ENCODE peak calls at places on chromosomes 2 and 18, in four cellular contexts. F, U, M and N are unnamed samples.

GRCh38 chr18:23675236-23675635 is 12.5 kb upstream of the ANKRD29 start:
- DNase-seq in M (no peak), F (no peak), U (no peak), N (no peak)

GRCh38 chr2:241894056-241894641 is 24.6 kb downstream of the RTP5 start:
- DNase-seq in F (no peak), U (no peak), M (no peak), N (no peak)

GRCh38 chr2:2879776-2880175 is 497.8 kb downstream of the EIPR1 start:
- DNase-seq in U (no peak), M (no peak), F (no peak), N (no peak)

GRCh38 chr2:26456701-26457224 is 21.2 kb downstream of the OTOF start:
- DNase-seq in U (no peak), M (no peak), F (no peak), N (no peak)

GRCh38 chr2:9897331-9897737 is 54.1 kb downstream of the TAF1B start:
- DNase-seq in M (no peak), U (peak), F (no peak), N (no peak)

GRCh38 chr2:75100011-75100680 is 99.2 kb downstream of the TACR1 start:
- DNase-seq in M (peak), U (peak), F (no peak), N (no peak)

GRCh38 chr18:77071711-77072292 is 60.8 kb downstream of the MBP start:
- DNase-seq in F (no peak), U (peak), M (no peak), N (no peak)

GRCh38 chr2:126600715-126601114 is 55.2 kb upstream of the GYPC start:
- DNase-seq in U (no peak), F (no peak), M (no peak), N (no peak)

GRCh38 chr2:197307933-197308521 is 2.6 kb downstream of the ANKRD44 start:
- DNase-seq in F (no peak), U (no peak), M (no peak), N (no peak)

GRCh38 chr18:3110034-3110752 is 97.2 kb upstream of the LPIN2 start:
- DNase-seq in F (no peak), M (no peak), U (no peak), N (no peak)

GRCh38 chr18:4789506-4789905 is 334.4 kb upstream of the DLGAP1 start:
- DNase-seq in M (no peak), U (no peak), F (no peak), N (no peak)

GRCh38 chr2:129024796-129025195 is 706.1 kb upstream of the HS6ST1 start:
- DNase-seq in M (no peak), F (no peak), U (no peak), N (no peak)

GRCh38 chr18:36301884-36302283 is 4.4 kb downstream of the FHOD3 start:
- DNase-seq in U (no peak), F (no peak), M (no peak), N (no peak)

GRCh38 chr2:241867776-241868420 is 1.6 kb upstream of the RTP5 start:
- DNase-seq in M (peak), U (no peak), F (no peak), N (no peak)

GRCh38 chr2:174878537-174879147 is 114.4 kb upstream of the CHRNA1 start:
- DNase-seq in U (peak), M (peak), F (no peak), N (peak)

GRCh38 chr18:74152270-74152669 is 3.9 kb downstream of the TIMM21 start:
- DNase-seq in F (no peak), U (no peak), M (no peak), N (no peak)

GRCh38 chr18:32804126-32804888 is 31.5 kb upstream of the KLHL14 start:
- DNase-seq in U (no peak), F (no peak), M (no peak), N (no peak)

GRCh38 chr2:100070078-100070477 is 72.3 kb downstream of the AFF3 start:
- DNase-seq in U (peak), M (no peak), F (no peak), N (no peak)

GRCh38 chr2:64311948-64312621 is 141.9 kb upstream of the LGALSL start:
- DNase-seq in M (peak), U (peak), F (peak), N (no peak)

GRCh38 chr2:9737053-9737875 is 106.0 kb upstream of the TAF1B start:
- DNase-seq in M (no peak), F (no peak), U (no peak), N (peak)

GRCh38 chr18:76992226-76993084 is 140.1 kb downstream of the MBP start:
- DNase-seq in F (no peak), M (no peak), U (no peak), N (no peak)

GRCh38 chr2:230319211-230319862 is 7.7 kb upstream of the SP140L start:
- DNase-seq in M (no peak), U (no peak), F (no peak), N (no peak)

GRCh38 chr2:98702127-98702802 is 28.7 kb downstream of the MGAT4A start:
- DNase-seq in M (no peak), U (no peak), F (no peak), N (no peak)

GRCh38 chr18:9135912-9136314 is 668 bp upstream of the ANKRD12 start:
- DNase-seq in F (no peak), U (peak), M (peak), N (peak)

GRCh38 chr2:42903821-42904575 is 111.6 kb upstream of the HAAO start:
- DNase-seq in F (no peak), M (peak), U (no peak), N (no peak)

GRCh38 chr18:23131693-23132319 is 3.5 kb upstream of the CABLES1 start:
- DNase-seq in F (peak), M (peak), U (peak), N (peak)

GRCh38 chr2:118123561-118124232 is 35.4 kb downstream of the INSIG2 start:
- DNase-seq in F (no peak), M (no peak), U (peak), N (no peak)

GRCh38 chr2:189570565-189570964 is 10.0 kb downstream of the SLC40A1 start:
- DNase-seq in M (no peak), U (no peak), F (no peak), N (no peak)

GRCh38 chr2:218873359-218874194 is 7.1 kb upstream of the WNT10A start:
- DNase-seq in M (no peak), F (peak), U (no peak), N (no peak)

GRCh38 chr2:229543176-229543873 is 171.0 kb downstream of the DNER start:
- DNase-seq in U (no peak), F (no peak), M (no peak), N (no peak)

GRCh38 chr2:69985684-69986083 is 24.3 kb upstream of the ASPRV1 start:
- DNase-seq in M (no peak), F (no peak), U (peak), N (no peak)

GRCh38 chr2:188937228-188938220 is 36.6 kb upstream of the COL3A1 start:
- DNase-seq in U (peak), M (no peak), F (no peak), N (no peak)